ENCODE peak calls at places on chromosomes 11 and 22, in four cellular contexts. One of them, this sample, is unnamed.

GRCh38 chr11:69744435-69744834 is 30.7 kb downstream of the FGF4 start:
- DNase-seq in brain microvascular endothelial cell: peak
- DNase-seq in A549: peak
- DNase-seq in choroid plexus epithelial cell: peak
- DNase-seq in this sample: no peak

GRCh38 chr11:93984205-93984586 is 37.0 kb upstream of the HEPHL1 start:
- DNase-seq in brain microvascular endothelial cell: no peak
- DNase-seq in A549: no peak
- DNase-seq in choroid plexus epithelial cell: no peak
- DNase-seq in this sample: no peak

GRCh38 chr22:37994049-37994448 is 9.7 kb upstream of the SOX10 start:
- DNase-seq in brain microvascular endothelial cell: no peak
- DNase-seq in A549: no peak
- DNase-seq in choroid plexus epithelial cell: no peak
- DNase-seq in this sample: no peak

GRCh38 chr22:36238348-36239149 is 778 bp downstream of the APOL2 start:
- DNase-seq in brain microvascular endothelial cell: no peak
- DNase-seq in A549: no peak
- DNase-seq in choroid plexus epithelial cell: peak
- DNase-seq in this sample: no peak

GRCh38 chr11:66478823-66479740 is 1.2 kb upstream of the DPP3 start:
- DNase-seq in brain microvascular endothelial cell: peak
- DNase-seq in A549: peak
- DNase-seq in choroid plexus epithelial cell: peak
- DNase-seq in this sample: peak

GRCh38 chr11:59706518-59707285 is 6.9 kb downstream of the OR10V1 start:
- DNase-seq in brain microvascular endothelial cell: peak
- DNase-seq in A549: peak
- DNase-seq in choroid plexus epithelial cell: peak
- DNase-seq in this sample: no peak

GRCh38 chr11:3037041-3037944 is 19.9 kb downstream of the CARS1 start:
- DNase-seq in brain microvascular endothelial cell: peak
- DNase-seq in A549: peak
- DNase-seq in choroid plexus epithelial cell: peak
- DNase-seq in this sample: peak

GRCh38 chr11:77088236-77089003 is 14.2 kb upstream of the OMP start:
- DNase-seq in brain microvascular endothelial cell: no peak
- DNase-seq in A549: no peak
- DNase-seq in choroid plexus epithelial cell: no peak
- DNase-seq in this sample: no peak

GRCh38 chr22:32528984-32529982 is 54.7 kb downstream of the FBXO7 start:
- DNase-seq in brain microvascular endothelial cell: peak
- DNase-seq in A549: peak
- DNase-seq in choroid plexus epithelial cell: peak
- DNase-seq in this sample: peak

GRCh38 chr11:66228521-66228920 is 39.9 kb upstream of the RAB1B start:
- DNase-seq in brain microvascular endothelial cell: no peak
- DNase-seq in A549: no peak
- DNase-seq in choroid plexus epithelial cell: no peak
- DNase-seq in this sample: no peak

GRCh38 chr11:119421941-119422504 is 949 bp downstream of the THY1 start:
- DNase-seq in brain microvascular endothelial cell: no peak
- DNase-seq in A549: no peak
- DNase-seq in choroid plexus epithelial cell: no peak
- DNase-seq in this sample: no peak

GRCh38 chr11:35571703-35572102 is 46.3 kb upstream of the PAMR1 start:
- DNase-seq in brain microvascular endothelial cell: no peak
- DNase-seq in A549: no peak
- DNase-seq in choroid plexus epithelial cell: no peak
- DNase-seq in this sample: no peak

GRCh38 chr11:114129699-114130659 is 70.5 kb downstream of the ZBTB16 start:
- DNase-seq in brain microvascular endothelial cell: no peak
- DNase-seq in A549: no peak
- DNase-seq in choroid plexus epithelial cell: no peak
- DNase-seq in this sample: no peak

GRCh38 chr22:18078329-18079041 is 695 bp downstream of the PEX26 start:
- DNase-seq in brain microvascular endothelial cell: no peak
- DNase-seq in A549: peak
- DNase-seq in choroid plexus epithelial cell: peak
- DNase-seq in this sample: no peak
- TF ChIP-seq CTCF in brain microvascular endothelial cell: peak
- TF ChIP-seq CTCF in A549: no peak
- TF ChIP-seq CTCF in choroid plexus epithelial cell: no peak
- TF ChIP-seq CTCF in this sample: peak

DNA sequence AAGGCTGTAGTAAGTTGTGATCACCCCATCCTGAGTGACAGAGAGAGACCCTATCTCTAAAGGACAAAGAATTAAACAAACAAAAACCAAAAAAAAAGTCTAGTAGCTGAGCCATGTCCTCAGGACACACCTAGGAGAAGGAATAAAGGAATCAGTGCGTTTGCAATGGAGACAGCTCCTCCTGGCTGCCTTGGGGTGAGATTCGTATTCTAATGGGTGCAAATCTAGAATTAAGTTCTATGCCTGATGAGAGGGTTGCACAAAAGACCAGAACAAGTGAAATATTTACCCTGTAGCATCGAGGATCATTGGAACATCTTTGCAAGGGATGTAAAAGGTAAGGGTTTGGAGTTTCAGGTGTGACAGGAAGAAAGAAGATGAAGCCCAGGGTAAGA is 70.3 kb upstream of the BMAL1 start:
- DNase-seq in brain microvascular endothelial cell: no peak
- DNase-seq in A549: no peak
- DNase-seq in choroid plexus epithelial cell: no peak
- DNase-seq in this sample: no peak
- TF ChIP-seq CTCF in brain microvascular endothelial cell: peak
- TF ChIP-seq CTCF in A549: no peak
- TF ChIP-seq CTCF in choroid plexus epithelial cell: peak
- TF ChIP-seq CTCF in this sample: no peak

GRCh38 chr11:62727007-62727832 is at the start of gene HNRNPUL2:
- DNase-seq in brain microvascular endothelial cell: peak
- DNase-seq in A549: peak
- DNase-seq in choroid plexus epithelial cell: peak
- DNase-seq in this sample: peak
- TF ChIP-seq CTCF in brain microvascular endothelial cell: no peak
- TF ChIP-seq CTCF in A549: no peak
- TF ChIP-seq CTCF in choroid plexus epithelial cell: peak
- TF ChIP-seq CTCF in this sample: no peak

GRCh38 chr11:118311518-118311917 is 7.0 kb downstream of the CD3E start:
- DNase-seq in brain microvascular endothelial cell: no peak
- DNase-seq in A549: no peak
- DNase-seq in choroid plexus epithelial cell: no peak
- DNase-seq in this sample: no peak
- TF ChIP-seq CTCF in brain microvascular endothelial cell: no peak
- TF ChIP-seq CTCF in A549: no peak
- TF ChIP-seq CTCF in choroid plexus epithelial cell: no peak
- TF ChIP-seq CTCF in this sample: no peak

GRCh38 chr11:124069429-124070401 is 28.6 kb upstream of the OR10G7 start:
- DNase-seq in brain microvascular endothelial cell: peak
- DNase-seq in A549: peak
- DNase-seq in choroid plexus epithelial cell: peak
- DNase-seq in this sample: no peak
- TF ChIP-seq CTCF in brain microvascular endothelial cell: peak
- TF ChIP-seq CTCF in A549: peak
- TF ChIP-seq CTCF in choroid plexus epithelial cell: peak
- TF ChIP-seq CTCF in this sample: no peak

DNA sequence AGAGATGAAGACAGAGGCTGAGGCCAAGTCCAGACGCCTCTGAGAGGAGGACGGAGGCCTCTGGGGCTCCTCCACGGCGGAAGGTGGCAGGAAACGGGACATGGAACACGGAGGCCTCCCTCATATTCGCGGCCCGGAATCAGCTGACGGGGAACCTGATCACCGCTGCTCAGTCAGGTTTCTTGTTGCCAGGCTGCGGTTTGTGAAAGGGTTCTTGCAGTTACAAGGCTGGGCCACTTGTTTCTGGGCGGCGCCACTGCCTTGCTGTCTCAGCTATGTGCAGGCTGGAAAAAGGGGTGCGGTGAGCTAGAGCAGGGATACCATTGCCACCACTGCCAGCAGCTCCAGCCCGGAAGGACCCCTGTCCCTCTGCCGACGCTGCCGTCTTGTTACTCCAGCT is 10.0 kb upstream of the MMP1 start:
- DNase-seq in brain microvascular endothelial cell: peak
- DNase-seq in A549: peak
- DNase-seq in choroid plexus epithelial cell: peak
- DNase-seq in this sample: no peak
- TF ChIP-seq CTCF in brain microvascular endothelial cell: peak
- TF ChIP-seq CTCF in A549: peak
- TF ChIP-seq CTCF in choroid plexus epithelial cell: peak
- TF ChIP-seq CTCF in this sample: no peak